ENCODE peak calls at places on chromosomes 3 and 15, in ten cellular contexts. C is activated naive CD4-positive, alpha-beta T cell treated with anti-CD3 and anti-CD28 coated beads for 36 hours; G is cerebellum; R is memory B cell; Y is ecto neural progenitor cell; H is Ammon's horn; D is amniotic epithelial cell; M is glomerular endothelial cell; L is stimulated activated CD4-positive, alpha-beta T cell treated with anti-CD3 and anti-CD28 coated beads, Interleukin-15, amount 100 ng/mL, for 48 hours; S is NCI-H345. J is an unnamed sample.

GRCh38 chr3:105662326-105662725 is 206.5 kb downstream of the CBLB start:
- DNase-seq in C (no peak), G (no peak), R (no peak), Y (no peak), H (no peak), D (no peak), M (no peak), L (no peak), S (no peak), J (no peak)

GRCh38 chr3:141291610-141292345 is 60.2 kb downstream of the PXYLP1 start:
- DNase-seq in C (no peak), G (no peak), R (no peak), Y (no peak), H (no peak), D (no peak), M (no peak), L (no peak), S (no peak), J (no peak)

GRCh38 chr15:63531586-63531985 is 27.2 kb downstream of the USP3 start:
- DNase-seq in C (no peak), G (no peak), R (no peak), Y (no peak), H (no peak), D (no peak), M (no peak), L (no peak), S (no peak), J (no peak)

GRCh38 chr3:126354776-126355175 is 2.4 kb downstream of the KLF15 start:
- DNase-seq in C (no peak), G (no peak), R (no peak), Y (no peak), H (no peak), D (no peak), M (no peak), L (no peak), S (no peak), J (no peak)

GRCh38 chr3:32502944-32503286 is 263 bp upstream of the CMTM6 start:
- DNase-seq in C (no peak), G (no peak), R (no peak), Y (no peak), H (no peak), D (no peak), M (no peak), L (no peak), S (no peak), J (no peak)

GRCh38 chr3:133843634-133844033 is 38.0 kb downstream of the SRPRB start:
- DNase-seq in C (no peak), G (no peak), R (no peak), Y (no peak), H (no peak), D (peak), M (no peak), L (no peak), S (no peak), J (no peak)

GRCh38 chr3:106824856-106825255 is 552.4 kb upstream of the CCDC54 start:
- DNase-seq in C (no peak), G (no peak), R (no peak), Y (no peak), H (peak), D (no peak), M (no peak), L (no peak), S (no peak), J (no peak)

GRCh38 chr3:49723301-49723630 is 485 bp downstream of the GMPPB start:
- DNase-seq in C (peak), G (peak), R (no peak), Y (no peak), H (peak), D (peak), M (no peak), L (peak), S (peak), J (no peak)

GRCh38 chr3:159911011-159911663 is 77.5 kb upstream of the IL12A start:
- DNase-seq in C (peak), G (no peak), R (no peak), Y (no peak), H (no peak), D (no peak), M (no peak), L (no peak), S (no peak), J (no peak)

GRCh38 chr3:14467723-14468620 is 65.6 kb downstream of the SLC6A6 start:
- DNase-seq in C (peak), G (peak), R (peak), Y (peak), H (peak), D (peak), M (no peak), L (no peak), S (peak), J (no peak)

GRCh38 chr3:138465451-138465850 is 31.0 kb downstream of the ESYT3 start:
- DNase-seq in C (no peak), G (no peak), R (no peak), Y (peak), H (no peak), D (no peak), M (no peak), L (no peak), S (no peak), J (no peak)

GRCh38 chr3:163785693-163786092 is 1292.6 kb downstream of the SI start:
- DNase-seq in C (no peak), G (no peak), R (no peak), Y (peak), H (no peak), D (peak), M (no peak), L (no peak), S (no peak), J (no peak)

GRCh38 chr15:93614446-93615104 is 525.6 kb upstream of the RGMA start:
- DNase-seq in C (no peak), G (no peak), R (no peak), Y (no peak), H (no peak), D (no peak), M (no peak), L (no peak), S (no peak), J (no peak)

GRCh38 chr15:89749951-89750559 is 994 bp downstream of the MESP1 start:
- DNase-seq in C (peak), G (peak), R (peak), Y (no peak), H (no peak), D (no peak), M (no peak), L (no peak), S (peak), J (no peak)